ENCODE peak calls at places on chromosome 15, in seven cellular contexts. Y is ovary; V is CD8-positive, alpha-beta T cell; E is hepatocyte; C is BE2C; S is mammary epithelial cell; T is fibroblast of mammary gland. B is an unnamed sample.

GRCh38 chr15:71440479-71441071 is 325.3 kb downstream of the THSD4 start:
- DNase-seq in Y (no peak), V (no peak), E (peak), C (no peak), S (peak), T (peak), B (no peak)

GRCh38 chr15:99172989-99173388 is 68.1 kb downstream of the SYNM start:
- DNase-seq in Y (no peak), V (no peak), E (no peak), C (no peak), S (no peak), T (no peak), B (no peak)

GRCh38 chr15:57415559-57415958 is 39.3 kb downstream of the CGNL1 start:
- DNase-seq in Y (no peak), V (no peak), E (no peak), C (peak), S (no peak), T (peak), B (peak)

GRCh38 chr15:26634319-26634718 is 138.5 kb downstream of the GABRB3 start:
- DNase-seq in Y (no peak), V (no peak), E (no peak), C (peak), S (no peak), T (no peak), B (no peak)

GRCh38 chr15:78449220-78449999 is 11.4 kb downstream of the IREB2 start:
- DNase-seq in Y (no peak), V (no peak), E (no peak), C (no peak), S (peak), T (no peak), B (no peak)

GRCh38 chr15:90161946-90162345 is 39.2 kb upstream of the SEMA4B start:
- DNase-seq in Y (no peak), V (no peak), E (no peak), C (no peak), S (peak), T (no peak), B (no peak)

GRCh38 chr15:77411614-77411976 is 8.3 kb downstream of the PEAK1 start:
- DNase-seq in Y (no peak), V (no peak), E (no peak), C (no peak), S (no peak), T (no peak), B (no peak)

GRCh38 chr15:70112018-70112395 is 14.3 kb upstream of the TLE3 start:
- DNase-seq in Y (no peak), V (no peak), E (no peak), C (no peak), S (no peak), T (peak), B (no peak)

GRCh38 chr15:79811406-79812405 is 85.1 kb downstream of the MTHFS start:
- DNase-seq in Y (peak), V (no peak), E (peak), C (peak), S (peak), T (peak), B (peak)

GRCh38 chr15:74835312-74835823 is 7.6 kb downstream of the ULK3 start:
- DNase-seq in Y (no peak), V (peak), E (peak), C (peak), S (peak), T (peak), B (peak)

GRCh38 chr15:58065445-58066041 is at the start of gene ALDH1A2:
- DNase-seq in Y (peak), V (no peak), E (peak), C (peak), S (no peak), T (no peak), B (peak)

GRCh38 chr15:68829068-68829467 is 8.4 kb upstream of the ANP32A start:
- DNase-seq in Y (no peak), V (no peak), E (no peak), C (no peak), S (peak), T (peak), B (no peak)

GRCh38 chr15:89883518-89883917 is 10.3 kb downstream of the AP3S2 start:
- DNase-seq in Y (no peak), V (no peak), E (no peak), C (no peak), S (no peak), T (no peak), B (no peak)

GRCh38 chr15:79436037-79436780 is 4.1 kb downstream of the MINAR1 start:
- DNase-seq in Y (no peak), V (no peak), E (no peak), C (no peak), S (no peak), T (no peak), B (no peak)

GRCh38 chr15:68408526-68408925 is 23.4 kb downstream of the ITGA11 start:
- DNase-seq in Y (no peak), V (no peak), E (no peak), C (no peak), S (no peak), T (no peak), B (no peak)

GRCh38 chr15:52683585-52683984 is 4.4 kb upstream of the ATOSA start:
- DNase-seq in Y (no peak), V (no peak), E (no peak), C (no peak), S (no peak), T (no peak), B (no peak)

GRCh38 chr15:63915888-63916731 is 82.4 kb upstream of the HERC1 start:
- DNase-seq in Y (no peak), V (no peak), E (no peak), C (no peak), S (no peak), T (no peak), B (no peak)

GRCh38 chr15:64905119-64905831 is 6.4 kb upstream of the ANKDD1A start:
- DNase-seq in Y (peak), V (peak), E (peak), C (peak), S (no peak), T (peak), B (peak)

GRCh38 chr15:78996876-78997275 is 52.0 kb upstream of the CTSH start:
- DNase-seq in Y (no peak), V (no peak), E (no peak), C (no peak), S (peak), T (no peak), B (no peak)

GRCh38 chr15:80099246-80099645 is 39.8 kb downstream of the ZFAND6 start:
- DNase-seq in Y (no peak), V (no peak), E (no peak), C (no peak), S (no peak), T (no peak), B (no peak)

GRCh38 chr15:29638781-29639180 is 183.5 kb downstream of the TJP1 start:
- DNase-seq in Y (no peak), V (no peak), E (peak), C (no peak), S (peak), T (peak), B (no peak)

GRCh38 chr15:38597221-38597800 is 32.7 kb upstream of the RASGRP1 start:
- DNase-seq in Y (no peak), V (no peak), E (no peak), C (no peak), S (no peak), T (no peak), B (no peak)

GRCh38 chr15:58460872-58461271 is 29.1 kb downstream of the LIPC start:
- DNase-seq in Y (no peak), V (no peak), E (no peak), C (no peak), S (no peak), T (no peak), B (no peak)

GRCh38 chr15:51289290-51289689 is 49.1 kb downstream of the CYP19A1 start:
- DNase-seq in Y (no peak), V (no peak), E (no peak), C (no peak), S (no peak), T (no peak), B (no peak)

GRCh38 chr15:94119923-94120775 is 111.2 kb upstream of the MCTP2 start:
- DNase-seq in Y (peak), V (peak), E (peak), C (peak), S (peak), T (peak), B (peak)

GRCh38 chr15:59847925-59848415 is 156.1 kb upstream of the FOXB1 start:
- DNase-seq in Y (no peak), V (no peak), E (no peak), C (no peak), S (no peak), T (no peak), B (no peak)

GRCh38 chr15:91307561-91307960 is 207.5 kb downstream of the SV2B start:
- DNase-seq in Y (no peak), V (no peak), E (no peak), C (no peak), S (no peak), T (no peak), B (no peak)
- H3K4me3 ChIP-seq in Y (no peak), V (no peak), E (no peak), C (no peak), S (no peak), T (no peak), B (no peak)

GRCh38 chr15:37109952-37110630 is 9.7 kb upstream of the MEIS2 start:
- DNase-seq in Y (no peak), V (no peak), E (no peak), C (peak), S (no peak), T (peak), B (peak)
- H3K4me3 ChIP-seq in Y (peak), V (no peak), E (peak), C (peak), S (peak), T (peak), B (peak)

GRCh38 chr15:40857601-40858351 is 13.9 kb downstream of the SPINT1 start:
- DNase-seq in Y (peak), V (peak), E (peak), C (peak), S (peak), T (peak), B (peak)
- H3K4me3 ChIP-seq in Y (no peak), V (no peak), E (no peak), C (no peak), S (no peak), T (no peak), B (no peak)

DNA sequence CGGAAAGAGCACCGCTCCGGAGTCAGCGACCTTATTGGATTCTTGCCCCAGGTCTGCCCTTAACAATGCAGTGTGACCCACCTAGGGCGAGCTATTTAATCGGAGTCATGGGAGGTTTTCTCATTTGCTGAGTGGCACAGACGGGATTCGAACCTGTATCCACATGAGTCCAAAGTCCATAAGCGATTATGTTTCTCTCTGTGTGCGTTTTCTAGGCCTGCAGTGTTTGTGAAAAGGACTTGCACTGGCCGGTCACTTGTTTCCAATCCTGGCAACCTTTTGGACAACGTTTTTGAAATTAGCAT is 686 bp upstream of the HDGFL3 start:
- DNase-seq in Y (no peak), V (no peak), E (no peak), C (no peak), S (no peak), T (no peak), B (no peak)
- H3K4me3 ChIP-seq in Y (peak), V (no peak), E (peak), C (peak), S (peak), T (peak), B (peak)

GRCh38 chr15:32828507-32829186 is 110.8 kb downstream of the GREM1 start:
- DNase-seq in Y (no peak), V (no peak), E (no peak), C (no peak), S (no peak), T (peak), B (no peak)
- H3K4me3 ChIP-seq in Y (no peak), V (no peak), E (no peak), C (no peak), S (no peak), T (no peak), B (no peak)

GRCh38 chr15:88803920-88804247 is 648 bp downstream of the ACAN start:
- DNase-seq in Y (no peak), V (no peak), E (no peak), C (no peak), S (no peak), T (no peak), B (no peak)
- H3K4me3 ChIP-seq in Y (no peak), V (no peak), E (no peak), C (no peak), S (no peak), T (no peak), B (no peak)

DNA sequence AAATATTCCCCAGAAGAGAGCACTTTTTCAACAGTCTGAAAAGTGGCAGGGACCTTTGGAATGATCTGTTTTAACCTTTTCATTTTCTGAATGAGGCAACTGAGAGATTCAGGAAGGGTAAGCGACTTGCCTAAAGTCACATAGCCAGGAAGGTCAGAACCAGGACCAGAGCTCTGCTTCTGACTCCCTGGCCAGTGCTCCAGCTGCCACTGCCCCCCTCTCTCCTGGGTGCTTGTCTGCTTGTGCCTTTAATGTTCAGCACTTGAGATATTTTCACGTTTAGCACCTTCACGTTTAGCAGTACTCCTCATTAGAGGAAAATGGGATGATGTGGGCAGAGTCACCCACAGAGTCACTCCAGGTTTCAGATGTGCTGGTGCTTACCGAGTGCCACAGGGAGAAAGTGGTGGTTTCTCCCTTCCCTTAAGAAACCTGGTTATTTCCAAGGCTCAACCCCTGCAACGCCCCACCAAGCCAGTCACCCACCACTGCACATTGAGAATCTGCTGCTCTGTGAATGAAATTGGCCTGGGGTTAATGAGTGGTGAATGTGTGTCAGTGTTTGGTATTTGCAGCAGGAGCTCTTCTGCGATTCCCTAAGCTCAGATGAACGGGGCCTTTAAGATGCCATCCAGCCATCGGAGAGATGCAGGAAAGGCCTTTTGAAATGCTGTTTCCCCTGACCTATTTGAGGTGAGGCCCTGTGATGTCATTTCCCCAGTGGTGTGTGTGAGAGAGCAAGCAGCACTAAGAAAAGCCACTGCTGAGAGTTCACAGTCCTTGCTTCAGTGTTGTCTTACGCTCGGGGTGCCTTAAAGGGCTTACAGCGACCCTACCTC is 68.6 kb downstream of the SMAD3 start:
- DNase-seq in Y (peak), V (peak), E (no peak), C (no peak), S (peak), T (peak), B (peak)
- H3K4me3 ChIP-seq in Y (no peak), V (peak), E (no peak), C (no peak), S (no peak), T (no peak), B (peak)

GRCh38 chr15:100566850-100567249 is 35.1 kb downstream of the LINS1 start:
- DNase-seq in Y (no peak), V (no peak), E (no peak), C (no peak), S (no peak), T (no peak), B (no peak)

GRCh38 chr15:100570282-100570681 is 31.7 kb downstream of the LINS1 start:
- DNase-seq in Y (no peak), V (no peak), E (no peak), C (no peak), S (no peak), T (peak), B (no peak)

GRCh38 chr15:100570735-100571363 is 31.1 kb downstream of the LINS1 start:
- DNase-seq in Y (no peak), V (no peak), E (no peak), C (no peak), S (no peak), T (no peak), B (no peak)

GRCh38 chr15:100569406-100569805 is 32.6 kb downstream of the LINS1 start:
- DNase-seq in Y (no peak), V (no peak), E (peak), C (no peak), S (no peak), T (no peak), B (no peak)

DNA sequence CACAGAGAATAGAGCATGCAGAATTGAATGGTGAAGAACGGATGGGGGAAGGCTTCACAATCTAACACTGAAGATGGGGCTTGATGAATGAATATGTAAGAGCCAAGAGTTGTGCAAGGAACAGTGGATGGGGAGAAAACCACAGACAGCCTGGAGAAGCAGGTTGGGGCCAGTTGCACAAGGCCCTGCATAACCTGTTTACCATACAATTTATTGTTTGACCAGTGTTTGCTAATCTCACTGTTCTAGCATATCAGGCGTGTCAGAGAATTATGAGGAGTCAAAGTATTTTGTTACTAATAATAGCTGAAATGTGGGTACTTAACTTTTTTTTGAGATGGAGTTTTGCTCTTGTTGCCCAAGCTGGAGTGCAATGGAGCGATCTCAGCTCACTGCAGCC is 36.4 kb downstream of the LINS1 start:
- DNase-seq in Y (no peak), V (no peak), E (no peak), C (no peak), S (peak), T (no peak), B (no peak)
- H3K4me3 ChIP-seq in Y (no peak), V (no peak), E (no peak), C (no peak), S (no peak), T (no peak), B (no peak)